ENCODE peak calls at places on chromosome 12, in five cellular contexts. G is neural crest cell, L is NCI-H345, R is right lobe of liver, W is ELF-1. H is an unnamed sample.

GRCh38 chr12:4763549-4763948 is 43.3 kb downstream of the GALNT8 start:
- DNase-seq in G (peak), L (no peak), R (no peak), W (peak), H (no peak)

GRCh38 chr12:66352197-66352596 is 49.9 kb downstream of the HELB start:
- DNase-seq in G (peak), L (no peak), R (no peak), W (peak), H (no peak)

GRCh38 chr12:88753074-88753473 is 172.8 kb upstream of the KITLG start:
- DNase-seq in G (no peak), L (no peak), R (no peak), W (no peak), H (peak)

GRCh38 chr12:101857043-101857558 is 20.3 kb upstream of the DRAM1 start:
- DNase-seq in G (no peak), L (no peak), R (no peak), W (no peak), H (peak)

GRCh38 chr12:26810330-26810729 is 22.7 kb downstream of the ITPR2 start:
- DNase-seq in G (no peak), L (no peak), R (no peak), W (peak), H (peak)

GRCh38 chr12:104499668-104500328 is 43.0 kb downstream of the CHST11 start:
- DNase-seq in G (no peak), L (no peak), R (no peak), W (no peak), H (no peak)

GRCh38 chr12:67452119-67452805 is 183.1 kb downstream of the CAND1 start:
- DNase-seq in G (no peak), L (no peak), R (no peak), W (no peak), H (no peak)

GRCh38 chr12:49624919-49625577 is 1.7 kb downstream of the PRPF40B start:
- DNase-seq in G (no peak), L (no peak), R (no peak), W (no peak), H (no peak)

GRCh38 chr12:50040657-50041056 is 15.4 kb upstream of the RACGAP1 start:
- DNase-seq in G (no peak), L (no peak), R (no peak), W (no peak), H (no peak)

GRCh38 chr12:108832730-108833354 is 24.5 kb downstream of the SSH1 start:
- DNase-seq in G (no peak), L (no peak), R (no peak), W (peak), H (peak)

GRCh38 chr12:131395971-131396573 is 314.8 kb upstream of the SFSWAP start:
- DNase-seq in G (no peak), L (no peak), R (no peak), W (no peak), H (no peak)